ENCODE peak calls at places on chromosomes 11 and 22, in ten cellular contexts. Q is activated CD4-positive, CD25-positive, alpha-beta regulatory T cell; R is HTR-8/SVneo; W is A172; E is NCI-H2029; O is H4; Y is NCI-H1694; G is NCI-H460; M is stimulated activated CD4-positive, alpha-beta T cell treated with anti-CD3 and anti-CD28 coated beads, Interleukin-2, amount 100 ng/mL, for 48 hours; L is cardiac fibroblast. J is an unnamed sample.

GRCh38 chr11:94735907-94736306 is 32.2 kb upstream of the AMOTL1 start:
- DNase-seq in W (no peak), E (no peak), R (no peak), M (no peak), Y (no peak), G (no peak), L (no peak), Q (no peak), O (no peak), J (no peak)

GRCh38 chr22:30362632-30363281 is 6.0 kb downstream of the CCDC157 start:
- DNase-seq in R (no peak), E (no peak), L (no peak), W (peak), M (no peak), Y (no peak), G (no peak), Q (no peak), O (no peak), J (peak)

GRCh38 chr11:118313242-118313641 is 8.7 kb downstream of the CD3E start:
- DNase-seq in W (no peak), Q (no peak), M (no peak), E (no peak), G (no peak), O (no peak), L (no peak), Y (no peak), R (no peak), J (no peak)

GRCh38 chr22:32644252-32645100 is 157.0 kb upstream of the TIMP3 start:
- DNase-seq in Q (peak), O (peak), Y (no peak), G (no peak), L (peak), E (peak), W (peak), M (peak), R (no peak), J (no peak)

GRCh38 chr11:47111318-47111804 is 65.3 kb downstream of the ARFGAP2 start:
- DNase-seq in G (no peak), Q (no peak), E (peak), O (no peak), L (no peak), R (no peak), W (no peak), Y (no peak), M (no peak), J (no peak)

GRCh38 chr11:69131644-69132300 is 24.0 kb upstream of the SMIM38 start:
- DNase-seq in Y (no peak), G (peak), W (peak), R (peak), O (peak), E (peak), L (peak), M (no peak), Q (no peak), J (peak)

GRCh38 chr11:102994101-102994500 is 38.6 kb upstream of the MMP13 start:
- DNase-seq in G (no peak), R (peak), L (no peak), Q (no peak), W (peak), E (no peak), O (no peak), M (no peak), Y (no peak), J (no peak)

GRCh38 chr11:2097356-2097997 is 41.7 kb downstream of the IGF2 start:
- DNase-seq in O (peak), Y (no peak), E (no peak), G (no peak), L (peak), W (peak), M (no peak), R (peak), Q (no peak), J (no peak)

GRCh38 chr11:96113100-96113710 is 189.3 kb upstream of the MTMR2 start:
- DNase-seq in W (no peak), L (peak), E (no peak), O (peak), Y (no peak), G (no peak), R (no peak), M (no peak), Q (no peak), J (no peak)

GRCh38 chr22:17201285-17201945 is 17.8 kb downstream of the ADA2 start:
- DNase-seq in O (no peak), E (no peak), G (no peak), M (no peak), Y (no peak), L (peak), Q (no peak), W (no peak), R (no peak), J (no peak)

GRCh38 chr11:73189315-73189714 is 28.8 kb upstream of the P2RY2 start:
- DNase-seq in Y (no peak), M (no peak), L (no peak), R (no peak), W (no peak), Q (no peak), G (no peak), O (no peak), E (no peak), J (no peak)

GRCh38 chr11:128837627-128838026 is 29.5 kb downstream of the KCNJ1 start:
- DNase-seq in L (peak), M (no peak), E (no peak), O (no peak), Q (no peak), R (no peak), G (no peak), W (no peak), Y (no peak), J (no peak)

GRCh38 chr22:45896153-45896951 is 80.6 kb downstream of the WNT7B start:
- DNase-seq in Q (no peak), O (no peak), G (no peak), W (no peak), E (no peak), R (no peak), M (no peak), L (no peak), Y (no peak), J (no peak)

GRCh38 chr11:10076458-10077141 is 217.4 kb downstream of the SBF2 start:
- DNase-seq in E (no peak), G (no peak), Q (peak), M (peak), Y (no peak), L (peak), O (peak), R (peak), W (peak), J (peak)

GRCh38 chr11:106461839-106462545 is 384.5 kb downstream of the AASDHPPT start:
- DNase-seq in Y (no peak), O (no peak), G (no peak), Q (no peak), E (no peak), R (no peak), M (no peak), L (peak), W (peak), J (no peak)

GRCh38 chr11:107651672-107652071 is 60.2 kb downstream of the SLN start:
- DNase-seq in E (no peak), R (peak), O (no peak), W (no peak), M (no peak), Y (no peak), Q (no peak), L (no peak), G (no peak), J (no peak)

GRCh38 chr11:125724125-125724524 is 22.0 kb upstream of the PATE1 start:
- DNase-seq in Y (no peak), R (no peak), M (no peak), W (no peak), L (peak), E (no peak), O (no peak), G (peak), Q (no peak), J (no peak)

GRCh38 chr11:6418958-6419611 is at the start of gene APBB1:
- DNase-seq in W (no peak), Y (no peak), E (peak), Q (peak), M (peak), L (peak), G (peak), O (no peak), R (peak), J (peak)

GRCh38 chr11:30724274-30724673 is 138.1 kb upstream of the MPPED2 start:
- DNase-seq in E (no peak), R (no peak), Y (no peak), W (no peak), L (no peak), G (no peak), M (no peak), O (no peak), Q (no peak), J (no peak)

GRCh38 chr11:10261821-10262220 is 32.2 kb downstream of the SBF2 start:
- DNase-seq in L (no peak), G (no peak), R (no peak), E (no peak), Y (no peak), O (no peak), M (no peak), Q (no peak), W (peak), J (no peak)

GRCh38 chr22:20433191-20433590 is 4.4 kb downstream of the SCARF2 start:
- DNase-seq in W (no peak), G (no peak), L (no peak), Q (no peak), O (no peak), E (no peak), M (no peak), R (no peak), Y (no peak), J (peak)

GRCh38 chr11:67584205-67584880 is 731 bp downstream of the GSTP1 start:
- DNase-seq in W (peak), Y (no peak), G (no peak), E (no peak), Q (no peak), O (peak), L (peak), M (peak), R (no peak), J (no peak)

J was measured in 8988T.